ENCODE peak calls at places on chromosomes 16 and 17, in eight cellular contexts. U is CD8-positive, alpha-beta T cell; Q is tibial artery; P is stomach; B is transverse colon; H is tibial nerve; D is endodermal cell; L is endothelial cell of umbilical vein. C is an unnamed sample.

GRCh38 chr17:37131670-37132620 is 183.2 kb downstream of the AATF start:
- DNase-seq in U (no peak), Q (no peak), P (no peak), B (peak; percentile 22), H (no peak), D (no peak), L (no peak), C (no peak)

GRCh38 chr17:36463916-36464764 is 22.3 kb upstream of the ZNHIT3 start:
- DNase-seq in U (peak; percentile 57), Q (no peak), P (peak; percentile 56), B (peak; percentile 69), H (no peak), D (peak; percentile 100), L (peak; percentile 45), C (no peak)

GRCh38 chr16:85681255-85681654 is 7.5 kb downstream of the GINS2 start:
- DNase-seq in U (no peak), Q (no peak), P (no peak), B (peak; percentile 61), H (no peak), D (no peak), L (no peak), C (no peak)

GRCh38 chr16:4882633-4883285 is 35.5 kb downstream of the UBN1 start:
- DNase-seq in U (no peak), Q (no peak), P (peak; percentile 69), B (no peak), H (no peak), D (no peak), L (no peak), C (peak; percentile 38)

GRCh38 chr16:74998481-74999207 is at the start of gene ZNRF1:
- DNase-seq in U (peak; percentile 77), Q (peak; percentile 89), P (peak; percentile 86), B (peak; percentile 88), H (peak; percentile 56), D (peak; percentile 96), L (peak; percentile 83), C (peak; percentile 54)

GRCh38 chr17:13410874-13411273 is 190.9 kb downstream of the HS3ST3A1 start:
- DNase-seq in U (no peak), Q (no peak), P (no peak), B (no peak), H (no peak), D (no peak), L (no peak), C (no peak)

GRCh38 chr17:27379863-27380533 is 76.2 kb upstream of the KSR1 start:
- DNase-seq in U (no peak), Q (peak; percentile 83), P (peak; percentile 72), B (peak; percentile 44), H (peak; percentile 40), D (peak; percentile 31), L (peak; percentile 73), C (no peak)

GRCh38 chr17:76791053-76791980 is 53.4 kb downstream of the MFSD11 start:
- DNase-seq in U (peak; percentile 68), Q (no peak), P (peak; percentile 27), B (peak; percentile 63), H (no peak), D (no peak), L (peak; percentile 53), C (no peak)

GRCh38 chr17:42832213-42832933 is 824 bp upstream of the PSME3 start:
- DNase-seq in U (no peak), Q (no peak), P (no peak), B (no peak), H (no peak), D (no peak), L (no peak), C (no peak)

GRCh38 chr16:22375117-22375962 is 921 bp upstream of the CDR2 start:
- DNase-seq in U (no peak), Q (no peak), P (no peak), B (no peak), H (no peak), D (no peak), L (no peak), C (no peak)

GRCh38 chr17:58488428-58488890 is 251 bp upstream of the HSF5 start:
- DNase-seq in U (no peak), Q (no peak), P (no peak), B (no peak), H (no peak), D (no peak), L (no peak), C (no peak)

GRCh38 chr17:5281814-5282638 is at the start of gene RABEP1:
- DNase-seq in U (peak; percentile 92), Q (peak; percentile 93), P (peak; percentile 93), B (peak; percentile 95), H (peak; percentile 82), D (peak; percentile 99), L (peak; percentile 86), C (no peak)

GRCh38 chr16:12879812-12880211 is 21.6 kb upstream of the SHISA9 start:
- DNase-seq in U (no peak), Q (no peak), P (no peak), B (no peak), H (no peak), D (no peak), L (no peak), C (no peak)

GRCh38 chr17:58918879-58919278 is 163.2 kb downstream of the PPM1E start:
- DNase-seq in U (no peak), Q (no peak), P (no peak), B (no peak), H (no peak), D (no peak), L (no peak), C (no peak)

GRCh38 chr16:82603784-82604411 is 22.9 kb upstream of the CDH13 start:
- DNase-seq in U (no peak), Q (peak; percentile 74), P (peak; percentile 35), B (peak; percentile 29), H (no peak), D (peak; percentile 86), L (peak; percentile 68), C (no peak)

GRCh38 chr17:63070031-63070430 is 104.0 kb downstream of the TANC2 start:
- DNase-seq in U (no peak), Q (no peak), P (no peak), B (no peak), H (no peak), D (no peak), L (no peak), C (no peak)

GRCh38 chr16:73365010-73365409 is 317.1 kb upstream of the ZFHX3 start:
- DNase-seq in U (no peak), Q (no peak), P (peak; percentile 52), B (peak; percentile 11), H (no peak), D (no peak), L (no peak), C (no peak)

GRCh38 chr17:82985973-82986372 is 93.4 kb upstream of the METRNL start:
- DNase-seq in U (peak; percentile 82), Q (no peak), P (peak; percentile 38), B (peak; percentile 47), H (no peak), D (peak; percentile 73), L (peak; percentile 49), C (no peak)

GRCh38 chr16:86784267-86784626 is 205.9 kb downstream of the FOXL1 start:
- DNase-seq in U (no peak), Q (no peak), P (peak; percentile 7), B (no peak), H (no peak), D (no peak), L (no peak), C (no peak)

GRCh38 chr17:50586421-50587247 is 26.1 kb downstream of the CACNA1G start:
- DNase-seq in U (no peak), Q (no peak), P (no peak), B (no peak), H (no peak), D (peak; percentile 83), L (no peak), C (no peak)

GRCh38 chr17:40121191-40121885 is 433 bp upstream of the MSL1 start:
- DNase-seq in U (peak; percentile 29), Q (no peak), P (no peak), B (peak; percentile 59), H (no peak), D (peak; percentile 82), L (peak; percentile 67), C (no peak)

GRCh38 chr16:80900593-80900954 is 96.2 kb upstream of the CDYL2 start:
- DNase-seq in U (no peak), Q (no peak), P (no peak), B (no peak), H (no peak), D (peak; percentile 29), L (no peak), C (no peak)
- H3K4me3 ChIP-seq in U (no peak overlapping the region), Q (peak overlapping the region; percentile 38), P (no peak overlapping the region), B (no peak overlapping the region), H (no peak overlapping the region), D (no peak overlapping the region), L (no peak overlapping the region), C (no peak overlapping the region)

GRCh38 chr17:61385091-61385868 is 14.4 kb upstream of the TBX2 start:
- DNase-seq in U (no peak), Q (no peak), P (no peak), B (no peak), H (no peak), D (no peak), L (no peak), C (no peak)
- H3K4me1 ChIP-seq in U (no peaks in the 10 kb centered on the region), Q (no peaks in the 10 kb centered on the region), P (peaks cover 10% of the 10 kb centered on the region), B (peaks cover 7% of the 10 kb centered on the region), H (no peaks in the 10 kb centered on the region), D (no peaks in the 10 kb centered on the region), L (no peaks in the 10 kb centered on the region), C (peaks cover 27% of the 10 kb centered on the region)

GRCh38 chr17:17819561-17819995 is 17.2 kb downstream of the SREBF1 start:
- DNase-seq in U (peak; percentile 63), Q (no peak), P (peak; percentile 81), B (peak; percentile 85), H (no peak), D (peak; percentile 91), L (peak; percentile 87), C (no peak)

GRCh38 chr17:17820457-17821158 is 16.2 kb downstream of the SREBF1 start:
- DNase-seq in U (no peak), Q (no peak), P (no peak), B (no peak), H (no peak), D (no peak), L (no peak), C (no peak)

GRCh38 chr17:17819111-17819510 is 17.7 kb downstream of the SREBF1 start:
- DNase-seq in U (no peak), Q (no peak), P (no peak), B (no peak), H (no peak), D (no peak), L (no peak), C (no peak)

GRCh38 chr17:17818088-17818526 is 18.7 kb downstream of the SREBF1 start:
- DNase-seq in U (no peak), Q (no peak), P (no peak), B (no peak), H (no peak), D (peak; percentile 81), L (no peak), C (no peak)

GRCh38 chr17:17820046-17820445 is 16.7 kb downstream of the SREBF1 start:
- DNase-seq in U (no peak), Q (no peak), P (no peak), B (no peak), H (no peak), D (no peak), L (no peak), C (no peak)
- H3K4me3 ChIP-seq in U (no peak overlapping the region), Q (no peak overlapping the region), P (no peak overlapping the region), B (no peak overlapping the region), H (no peak overlapping the region), D (no peak overlapping the region), L (no peak overlapping the region), C (no peak overlapping the region)

DNA sequence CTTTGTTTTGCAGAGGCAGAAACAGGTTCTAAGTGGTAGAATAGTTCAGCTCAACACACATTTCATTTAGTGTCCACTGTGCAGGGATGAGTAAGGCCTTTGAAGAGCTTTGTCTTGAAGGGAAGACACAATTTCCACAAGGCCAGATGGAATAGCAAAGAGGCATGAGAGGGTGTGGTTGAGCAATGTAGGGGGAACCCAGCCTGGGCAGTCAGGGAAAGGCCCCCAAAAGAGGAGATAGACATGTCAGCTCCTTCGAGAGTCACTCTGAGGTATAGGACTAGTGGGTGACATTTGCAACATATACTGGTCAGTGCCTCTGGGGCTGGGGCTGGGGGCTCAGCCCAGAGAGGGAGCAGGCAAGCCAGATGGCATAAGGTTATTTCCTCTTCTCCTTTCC is 7.0 kb downstream of the ALKBH5 start:
- DNase-seq in U (no peak), Q (no peak), P (no peak), B (no peak), H (no peak), D (no peak), L (no peak), C (no peak)
- H3K4me1 ChIP-seq in U (peaks cover 67% of the 10 kb centered on the region), Q (no peaks in the 10 kb centered on the region), P (peaks cover 77% of the 10 kb centered on the region), B (peaks cover 68% of the 10 kb centered on the region), H (peaks cover 64% of the 10 kb centered on the region), D (no peaks in the 10 kb centered on the region), L (peaks cover 56% of the 10 kb centered on the region), C (peaks cover 34% of the 10 kb centered on the region)